ENCODE peak calls at places on chromosomes 13 and 19, in eight cellular contexts. E, X, J, Q, P, N, R and S are unnamed samples.

GRCh38 chr13:21071894-21072293 is 10.5 kb upstream of the LATS2 start:
- DNase-seq in J (no peak), R (no peak), E (no peak), P (no peak), X (no peak), N (no peak), Q (no peak), S (no peak)

GRCh38 chr19:14954071-14954655 is 12.9 kb downstream of the OR7C2 start:
- DNase-seq in N (no peak), P (no peak), X (no peak), R (no peak), E (no peak), Q (no peak), J (no peak), S (no peak)

GRCh38 chr19:21519488-21519887 is 14.1 kb downstream of the ZNF429 start:
- DNase-seq in Q (no peak), P (no peak), J (no peak), E (no peak), R (peak; percentile 19), X (no peak), N (no peak), S (no peak)

GRCh38 chr19:32800757-32801156 is 68.8 kb downstream of the SLC7A9 start:
- DNase-seq in Q (no peak), R (no peak), P (no peak), N (no peak), X (no peak), J (no peak), E (no peak), S (no peak)

GRCh38 chr13:98416408-98416807 is 160.5 kb downstream of the STK24 start:
- DNase-seq in P (no peak), Q (no peak), J (no peak), N (no peak), X (no peak), R (no peak), E (no peak), S (no peak)

GRCh38 chr19:15779756-15780476 is 7.5 kb upstream of the OR10H5 start:
- DNase-seq in N (no peak), E (peak; percentile 67), X (no peak), Q (no peak), J (peak; percentile 65), R (peak; percentile 12), P (no peak), S (peak; percentile 87)

GRCh38 chr13:76331948-76332712 is 554.1 kb downstream of the KCTD12 start:
- DNase-seq in J (no peak), Q (no peak), X (no peak), E (no peak), R (no peak), N (no peak), P (no peak), S (no peak)

GRCh38 chr19:43416951-43417623 is 2.4 kb downstream of the TEX101 start:
- DNase-seq in Q (no peak), X (no peak), N (no peak), P (no peak), E (no peak), R (no peak), J (no peak), S (no peak)

GRCh38 chr19:42140125-42140754 is 8.0 kb upstream of the POU2F2 start:
- DNase-seq in J (peak; percentile 53), Q (peak; percentile 36), R (peak; percentile 53), N (peak; percentile 31), E (no peak), P (peak; percentile 79), X (peak; percentile 65), S (peak; percentile 66)